ENCODE peak calls at places on chromosomes 6 and 20, in five cellular contexts. E is suprapubic skin; R is uterus; Y is right lobe of liver; U is CD8-positive, alpha-beta T cell. H is an unnamed sample.
A peak's percentile ranks its signal among the peaks of the same experiment; 100 is the strongest.

GRCh38 chr6:29696147-29697129 is 15.5 kb upstream of the ZFP57 start:
- DNase-seq in R (no peak), U (no peak), E (no peak), Y (no peak), H (peak; percentile 46)

GRCh38 chr6:127933852-127934840 is 33.3 kb upstream of the THEMIS start:
- DNase-seq in R (no peak), U (peak; percentile 17), Y (no peak), E (no peak), H (no peak)

GRCh38 chr20:15039088-15039762 is 701.8 kb upstream of the FLRT3 start:
- DNase-seq in U (no peak), Y (no peak), R (peak; percentile 29), E (no peak), H (no peak)

GRCh38 chr20:33566781-33567603 is 77.1 kb downstream of the CBFA2T2 start:
- DNase-seq in U (no peak), Y (no peak), E (no peak), R (no peak), H (no peak)

GRCh38 chr20:17949899-17950298 is 18.7 kb downstream of the SNX5 start:
- DNase-seq in R (no peak), Y (no peak), E (no peak), U (no peak), H (no peak)

GRCh38 chr6:12866422-12867029 is 150.0 kb downstream of the PHACTR1 start:
- DNase-seq in R (no peak), E (no peak), Y (no peak), U (no peak), H (no peak)

GRCh38 chr6:145814501-145815350 is at the start of gene FBXO30:
- DNase-seq in R (peak; percentile 84), Y (peak; percentile 90), E (peak; percentile 90), U (peak; percentile 81), H (peak; percentile 89)

GRCh38 chr6:54493138-54493537 is 184.9 kb downstream of the TINAG start:
- DNase-seq in E (no peak), R (no peak), U (no peak), Y (no peak), H (no peak)

GRCh38 chr6:129312865-129313264 is 397.1 kb downstream of the ARHGAP18 start:
- DNase-seq in E (no peak), U (no peak), R (no peak), Y (no peak), H (no peak)

GRCh38 chr20:12925214-12925755 is 83.5 kb upstream of the SPTLC3 start:
- DNase-seq in R (peak; percentile 20), U (no peak), Y (peak; percentile 34), E (no peak), H (peak; percentile 62)

GRCh38 chr20:17834804-17835203 is 133.8 kb downstream of the SNX5 start:
- DNase-seq in E (no peak), Y (no peak), U (no peak), R (no peak), H (no peak)

GRCh38 chr6:128112494-128112893 is 211.6 kb upstream of the THEMIS start:
- DNase-seq in Y (no peak), E (no peak), R (no peak), U (no peak), H (no peak)

GRCh38 chr20:25076731-25077609 is 5.0 kb downstream of the VSX1 start:
- DNase-seq in Y (peak; percentile 80), E (no peak), R (peak; percentile 41), U (no peak), H (peak; percentile 71)

GRCh38 chr6:112480551-112480950 is 133.4 kb downstream of the RFPL4B start:
- DNase-seq in E (no peak), R (no peak), U (no peak), Y (no peak), H (no peak)

GRCh38 chr6:39850897-39851296 is 58.7 kb downstream of the DAAM2 start:
- DNase-seq in E (no peak), R (no peak), Y (no peak), U (no peak), H (no peak)

GRCh38 chr6:99779631-99780555 is 173.3 kb downstream of the PRDM13 start:
- DNase-seq in R (no peak), U (no peak), Y (no peak), E (no peak), H (no peak)

GRCh38 chr6:99780556-99780885 is 173.9 kb downstream of the PRDM13 start:
- DNase-seq in E (no peak), R (no peak), Y (no peak), U (no peak), H (no peak)
- H3K27ac ChIP-seq in E (no peak overlapping the region), R (no peak overlapping the region), Y (no peak overlapping the region), U (no peak overlapping the region), H (no peak overlapping the region)

DNA sequence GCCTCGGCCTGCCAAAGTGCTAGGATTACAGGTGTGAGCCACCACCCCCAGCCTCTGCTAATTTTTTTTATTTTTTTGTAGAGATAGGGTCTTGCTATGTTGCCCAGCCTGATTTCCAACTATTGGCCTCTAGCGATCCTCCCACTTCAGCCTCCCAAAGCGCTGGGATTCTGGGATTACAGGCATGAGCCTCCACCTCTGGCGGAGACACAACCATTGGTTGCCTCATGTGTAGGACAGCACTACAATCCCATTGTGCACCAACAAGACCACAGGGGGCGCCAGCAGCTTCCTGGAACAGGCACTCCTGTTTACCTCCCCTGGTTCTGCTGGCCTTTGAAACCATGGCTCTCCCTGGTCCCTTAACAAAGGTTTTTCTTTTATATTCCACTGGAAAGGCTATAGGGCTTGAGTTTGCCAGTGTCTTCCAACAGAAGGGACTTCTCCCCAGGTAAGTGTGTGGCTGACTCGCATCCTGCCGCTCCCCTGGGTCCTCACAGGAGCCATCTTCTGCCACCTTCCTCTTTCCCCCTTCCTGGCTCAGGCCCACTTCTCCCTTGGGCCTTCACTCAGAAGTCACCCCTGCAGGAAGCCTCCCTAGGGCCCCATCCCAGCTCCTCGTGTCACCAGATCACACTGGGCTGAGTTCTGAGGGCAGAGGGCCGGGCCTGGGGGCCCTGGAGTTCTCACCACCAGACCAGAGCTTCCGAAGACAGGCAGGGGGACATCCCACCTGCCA is 39.2 kb upstream of the TLDC2 start:
- DNase-seq in U (no peak), R (peak; percentile 60), Y (peak; percentile 64), E (no peak), H (peak; percentile 67)
- H3K4me3 ChIP-seq in U (no peak overlapping the region), R (no peak overlapping the region), Y (no peak overlapping the region), E (no peak overlapping the region), H (no peak overlapping the region)

GRCh38 chr20:23224806-23225205 is 125.8 kb upstream of the NXT1 start:
- DNase-seq in R (no peak), E (no peak), Y (no peak), U (no peak), H (no peak)

GRCh38 chr20:23225407-23226060 is 125.1 kb upstream of the NXT1 start:
- DNase-seq in E (peak; percentile 83), R (peak; percentile 33), Y (no peak), U (no peak), H (no peak)

GRCh38 chr20:23227274-23227673 is 123.3 kb upstream of the NXT1 start:
- DNase-seq in E (no peak), R (no peak), U (no peak), Y (no peak), H (no peak)

GRCh38 chr20:23227976-23228375 is 122.6 kb upstream of the NXT1 start:
- DNase-seq in U (no peak), R (no peak), Y (no peak), E (no peak), H (no peak)

GRCh38 chr20:23226612-23227265 is 123.9 kb upstream of the NXT1 start:
- DNase-seq in Y (no peak), R (no peak), E (no peak), U (no peak), H (no peak)
- TF ChIP-seq CTCF in Y (no peak), R (no peak), E (no peak), U (no peak), H (no peak)

DNA sequence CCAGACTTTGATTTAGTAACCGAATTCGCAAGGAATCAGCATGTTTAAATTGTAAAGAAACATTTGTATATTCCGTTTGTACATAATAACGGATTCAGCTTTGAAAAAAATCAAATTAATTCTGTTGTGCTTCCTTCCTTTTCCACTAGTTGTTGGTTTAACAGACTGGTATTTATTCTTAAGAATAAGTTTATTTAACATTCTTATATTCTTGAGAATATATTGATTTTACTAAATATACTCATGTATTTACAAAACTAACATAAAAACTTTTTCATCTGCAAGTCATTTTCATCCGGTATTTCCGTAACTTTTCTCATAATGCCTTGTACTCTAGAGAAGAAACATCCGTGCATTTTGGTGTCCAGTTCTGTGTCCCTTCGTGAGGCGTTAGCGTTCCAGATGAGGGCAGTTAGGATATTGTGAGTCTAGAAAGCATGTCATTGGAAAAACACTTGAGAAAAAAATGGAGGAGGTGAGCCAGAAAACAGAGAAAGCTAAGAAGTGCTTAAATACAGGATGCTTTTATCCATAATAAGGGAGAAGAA is 1.6 kb downstream of the WRNIP1 start:
- DNase-seq in U (no peak), R (no peak), E (no peak), Y (no peak), H (no peak)
- H3K27ac ChIP-seq in U (peak overlapping the region; percentile 72), R (no peak overlapping the region), E (peak overlapping the region; percentile 97), Y (peak overlapping the region; percentile 85), H (peak overlapping the region; percentile 96)